ENCODE peak calls at places on chromosomes 6 and 20, in eight cellular contexts. One of them, this sample, is unnamed.
A peak's percentile ranks its signal among the peaks of the same experiment; 100 is the strongest.

GRCh38 chr6:3297909-3298308 is 39.2 kb downstream of the PSMG4 start:
- DNase-seq in hypothalamus: no peak
- DNase-seq in activated CD4-positive, alpha-beta T cell treated with anti-CD3 and anti-CD28 coated beads for 4 hours: no peak
- DNase-seq in naive B cell: no peak
- DNase-seq in GF-D8: no peak
- DNase-seq in CD8-positive, alpha-beta T cell: no peak
- DNase-seq in right cardiac atrium: peak; percentile 13
- DNase-seq in GM04504: no peak
- DNase-seq in this sample: no peak

GRCh38 chr6:1600764-1601615 is 8.7 kb upstream of the FOXC1 start:
- DNase-seq in hypothalamus: no peak
- DNase-seq in activated CD4-positive, alpha-beta T cell treated with anti-CD3 and anti-CD28 coated beads for 4 hours: no peak
- DNase-seq in naive B cell: no peak
- DNase-seq in GF-D8: no peak
- DNase-seq in CD8-positive, alpha-beta T cell: no peak
- DNase-seq in right cardiac atrium: no peak
- DNase-seq in GM04504: no peak
- DNase-seq in this sample: no peak

GRCh38 chr20:38181207-38181693 is 16.2 kb upstream of the TGM2 start:
- DNase-seq in hypothalamus: no peak
- DNase-seq in activated CD4-positive, alpha-beta T cell treated with anti-CD3 and anti-CD28 coated beads for 4 hours: no peak
- DNase-seq in naive B cell: no peak
- DNase-seq in GF-D8: no peak
- DNase-seq in CD8-positive, alpha-beta T cell: no peak
- DNase-seq in right cardiac atrium: no peak
- DNase-seq in GM04504: no peak
- DNase-seq in this sample: no peak

GRCh38 chr20:37567331-37567665 is 39.6 kb upstream of the BLCAP start:
- DNase-seq in hypothalamus: no peak
- DNase-seq in activated CD4-positive, alpha-beta T cell treated with anti-CD3 and anti-CD28 coated beads for 4 hours: no peak
- DNase-seq in naive B cell: no peak
- DNase-seq in GF-D8: no peak
- DNase-seq in CD8-positive, alpha-beta T cell: no peak
- DNase-seq in right cardiac atrium: no peak
- DNase-seq in GM04504: no peak
- DNase-seq in this sample: no peak

GRCh38 chr6:34341481-34341971 is 50.9 kb downstream of the NUDT3 start:
- DNase-seq in hypothalamus: no peak
- DNase-seq in activated CD4-positive, alpha-beta T cell treated with anti-CD3 and anti-CD28 coated beads for 4 hours: no peak
- DNase-seq in naive B cell: no peak
- DNase-seq in GF-D8: no peak
- DNase-seq in CD8-positive, alpha-beta T cell: no peak
- DNase-seq in right cardiac atrium: peak; percentile 67
- DNase-seq in GM04504: no peak
- DNase-seq in this sample: no peak

GRCh38 chr20:64119301-64119680 is 11.9 kb upstream of the NPBWR2 start:
- DNase-seq in hypothalamus: no peak
- DNase-seq in activated CD4-positive, alpha-beta T cell treated with anti-CD3 and anti-CD28 coated beads for 4 hours: no peak
- DNase-seq in naive B cell: no peak
- DNase-seq in GF-D8: no peak
- DNase-seq in CD8-positive, alpha-beta T cell: peak; percentile 3
- DNase-seq in right cardiac atrium: no peak
- DNase-seq in GM04504: no peak
- DNase-seq in this sample: no peak

GRCh38 chr20:57627972-57628650 is 7.9 kb upstream of the ZBP1 start:
- DNase-seq in hypothalamus: no peak
- DNase-seq in activated CD4-positive, alpha-beta T cell treated with anti-CD3 and anti-CD28 coated beads for 4 hours: peak; percentile 60
- DNase-seq in naive B cell: peak; percentile 72
- DNase-seq in GF-D8: peak; percentile 76
- DNase-seq in CD8-positive, alpha-beta T cell: peak; percentile 55
- DNase-seq in right cardiac atrium: peak; percentile 79
- DNase-seq in GM04504: peak; percentile 18
- DNase-seq in this sample: no peak

GRCh38 chr20:53580376-53581111 is 13.1 kb downstream of the ZNF217 start:
- DNase-seq in hypothalamus: no peak
- DNase-seq in activated CD4-positive, alpha-beta T cell treated with anti-CD3 and anti-CD28 coated beads for 4 hours: no peak
- DNase-seq in naive B cell: no peak
- DNase-seq in GF-D8: no peak
- DNase-seq in CD8-positive, alpha-beta T cell: no peak
- DNase-seq in right cardiac atrium: peak; percentile 33
- DNase-seq in GM04504: no peak
- DNase-seq in this sample: no peak

GRCh38 chr20:60271597-60271996 is 313.4 kb downstream of the CDH26 start:
- DNase-seq in hypothalamus: no peak
- DNase-seq in activated CD4-positive, alpha-beta T cell treated with anti-CD3 and anti-CD28 coated beads for 4 hours: no peak
- DNase-seq in naive B cell: no peak
- DNase-seq in GF-D8: no peak
- DNase-seq in CD8-positive, alpha-beta T cell: no peak
- DNase-seq in right cardiac atrium: no peak
- DNase-seq in GM04504: no peak
- DNase-seq in this sample: no peak

GRCh38 chr20:25018841-25019240 is 26.3 kb upstream of the APMAP start:
- DNase-seq in hypothalamus: no peak
- DNase-seq in activated CD4-positive, alpha-beta T cell treated with anti-CD3 and anti-CD28 coated beads for 4 hours: no peak
- DNase-seq in naive B cell: no peak
- DNase-seq in GF-D8: no peak
- DNase-seq in CD8-positive, alpha-beta T cell: no peak
- DNase-seq in right cardiac atrium: no peak
- DNase-seq in GM04504: no peak
- DNase-seq in this sample: no peak

GRCh38 chr6:9620263-9620662 is 794.6 kb downstream of the TFAP2A start:
- DNase-seq in hypothalamus: no peak
- DNase-seq in activated CD4-positive, alpha-beta T cell treated with anti-CD3 and anti-CD28 coated beads for 4 hours: no peak
- DNase-seq in naive B cell: no peak
- DNase-seq in GF-D8: no peak
- DNase-seq in CD8-positive, alpha-beta T cell: no peak
- DNase-seq in right cardiac atrium: no peak
- DNase-seq in GM04504: no peak
- DNase-seq in this sample: no peak

GRCh38 chr6:31113861-31114539 is 600 bp upstream of the PSORS1C1 start:
- DNase-seq in hypothalamus: no peak
- DNase-seq in activated CD4-positive, alpha-beta T cell treated with anti-CD3 and anti-CD28 coated beads for 4 hours: no peak
- DNase-seq in naive B cell: no peak
- DNase-seq in GF-D8: no peak
- DNase-seq in CD8-positive, alpha-beta T cell: no peak
- DNase-seq in right cardiac atrium: no peak
- DNase-seq in GM04504: peak; percentile 93
- DNase-seq in this sample: no peak

GRCh38 chr6:51844391-51844735 is 243.1 kb downstream of the PKHD1 start:
- DNase-seq in hypothalamus: no peak
- DNase-seq in activated CD4-positive, alpha-beta T cell treated with anti-CD3 and anti-CD28 coated beads for 4 hours: no peak
- DNase-seq in naive B cell: no peak
- DNase-seq in GF-D8: no peak
- DNase-seq in CD8-positive, alpha-beta T cell: no peak
- DNase-seq in right cardiac atrium: no peak
- DNase-seq in GM04504: no peak
- DNase-seq in this sample: peak; percentile 7

GRCh38 chr6:68777956-68778355 is 142.9 kb downstream of the ADGRB3 start:
- DNase-seq in hypothalamus: peak; percentile 49
- DNase-seq in activated CD4-positive, alpha-beta T cell treated with anti-CD3 and anti-CD28 coated beads for 4 hours: no peak
- DNase-seq in naive B cell: no peak
- DNase-seq in GF-D8: no peak
- DNase-seq in CD8-positive, alpha-beta T cell: no peak
- DNase-seq in right cardiac atrium: peak; percentile 26
- DNase-seq in GM04504: no peak
- DNase-seq in this sample: peak; percentile 62

GRCh38 chr20:57040924-57041323 is 225.5 kb downstream of the BMP7 start:
- DNase-seq in hypothalamus: no peak
- DNase-seq in activated CD4-positive, alpha-beta T cell treated with anti-CD3 and anti-CD28 coated beads for 4 hours: no peak
- DNase-seq in naive B cell: no peak
- DNase-seq in GF-D8: no peak
- DNase-seq in CD8-positive, alpha-beta T cell: no peak
- DNase-seq in right cardiac atrium: no peak
- DNase-seq in GM04504: peak; percentile 88
- DNase-seq in this sample: no peak

GRCh38 chr20:35695245-35695749 is 3.9 kb downstream of the NFS1 start:
- DNase-seq in hypothalamus: no peak
- DNase-seq in activated CD4-positive, alpha-beta T cell treated with anti-CD3 and anti-CD28 coated beads for 4 hours: no peak
- DNase-seq in naive B cell: no peak
- DNase-seq in GF-D8: no peak
- DNase-seq in CD8-positive, alpha-beta T cell: no peak
- DNase-seq in right cardiac atrium: no peak
- DNase-seq in GM04504: no peak
- DNase-seq in this sample: no peak

GRCh38 chr20:63495771-63496403 is 3.0 kb downstream of the EEF1A2 start:
- DNase-seq in hypothalamus: peak; percentile 50
- DNase-seq in activated CD4-positive, alpha-beta T cell treated with anti-CD3 and anti-CD28 coated beads for 4 hours: peak; percentile 81
- DNase-seq in naive B cell: peak; percentile 67
- DNase-seq in GF-D8: no peak
- DNase-seq in CD8-positive, alpha-beta T cell: peak; percentile 85
- DNase-seq in right cardiac atrium: peak; percentile 88
- DNase-seq in GM04504: no peak
- DNase-seq in this sample: no peak

GRCh38 chr6:36823421-36824096 is 15.7 kb downstream of the CPNE5 start:
- DNase-seq in hypothalamus: no peak
- DNase-seq in activated CD4-positive, alpha-beta T cell treated with anti-CD3 and anti-CD28 coated beads for 4 hours: no peak
- DNase-seq in naive B cell: no peak
- DNase-seq in GF-D8: no peak
- DNase-seq in CD8-positive, alpha-beta T cell: no peak
- DNase-seq in right cardiac atrium: no peak
- DNase-seq in GM04504: no peak
- DNase-seq in this sample: no peak

GRCh38 chr20:890671-891070 is 25.5 kb downstream of the ANGPT4 start:
- DNase-seq in hypothalamus: no peak
- DNase-seq in activated CD4-positive, alpha-beta T cell treated with anti-CD3 and anti-CD28 coated beads for 4 hours: no peak
- DNase-seq in naive B cell: no peak
- DNase-seq in GF-D8: no peak
- DNase-seq in CD8-positive, alpha-beta T cell: no peak
- DNase-seq in right cardiac atrium: no peak
- DNase-seq in GM04504: no peak
- DNase-seq in this sample: no peak

GRCh38 chr6:142867988-142868818 is 76.8 kb downstream of the HIVEP2 start:
- DNase-seq in hypothalamus: no peak
- DNase-seq in activated CD4-positive, alpha-beta T cell treated with anti-CD3 and anti-CD28 coated beads for 4 hours: no peak
- DNase-seq in naive B cell: no peak
- DNase-seq in GF-D8: peak; percentile 38
- DNase-seq in CD8-positive, alpha-beta T cell: no peak
- DNase-seq in right cardiac atrium: no peak
- DNase-seq in GM04504: no peak
- DNase-seq in this sample: no peak

GRCh38 chr6:167564416-167565250 is 239.7 kb downstream of the TTLL2 start:
- DNase-seq in hypothalamus: no peak
- DNase-seq in activated CD4-positive, alpha-beta T cell treated with anti-CD3 and anti-CD28 coated beads for 4 hours: no peak
- DNase-seq in naive B cell: no peak
- DNase-seq in GF-D8: no peak
- DNase-seq in CD8-positive, alpha-beta T cell: no peak
- DNase-seq in right cardiac atrium: no peak
- DNase-seq in GM04504: no peak
- DNase-seq in this sample: no peak

This sample was measured in NCI-H1417 treated with DMSO at 0.1 percent for 48 hours.